ENCODE peak calls at places on chromosomes 7 and 10, in five cellular contexts. C is HFF-Myc; E is choroid plexus epithelial cell; D is CD8-positive, alpha-beta T cell; U is left ventricle myocardium inferior. L is an unnamed sample.

GRCh38 chr7:35596061-35596460 is 98.9 kb downstream of the HERPUD2 start:
- DNase-seq in C (peak; percentile 31), E (peak; percentile 88), D (no peak), U (no peak), L (peak; percentile 73)

GRCh38 chr7:67344481-67345193 is 348.0 kb downstream of the TYW1 start:
- DNase-seq in C (no peak), E (no peak), D (no peak), U (no peak), L (no peak)

GRCh38 chr7:96701258-96701657 is 8.4 kb downstream of the SEM1 start:
- DNase-seq in C (no peak), E (no peak), D (no peak), U (no peak), L (no peak)

GRCh38 chr7:114931656-114932011 is 9.7 kb downstream of the MDFIC start:
- DNase-seq in C (no peak), E (no peak), D (peak; percentile 28), U (no peak), L (no peak)

GRCh38 chr10:64142395-64142794 is 621.2 kb downstream of the REEP3 start:
- DNase-seq in C (no peak), E (no peak), D (no peak), U (no peak), L (no peak)

GRCh38 chr10:93139059-93139658 is 65.5 kb downstream of the CYP26A1 start:
- DNase-seq in C (no peak), E (no peak), D (no peak), U (no peak), L (no peak)

GRCh38 chr10:122494833-122495232 is 33.5 kb downstream of the HTRA1 start:
- DNase-seq in C (no peak), E (peak; percentile 83), D (no peak), U (no peak), L (peak; percentile 67)

GRCh38 chr7:150978136-150978789 is at the start of gene KCNH2:
- DNase-seq in C (no peak), E (no peak), D (no peak), U (peak; percentile 72), L (no peak)

DNA sequence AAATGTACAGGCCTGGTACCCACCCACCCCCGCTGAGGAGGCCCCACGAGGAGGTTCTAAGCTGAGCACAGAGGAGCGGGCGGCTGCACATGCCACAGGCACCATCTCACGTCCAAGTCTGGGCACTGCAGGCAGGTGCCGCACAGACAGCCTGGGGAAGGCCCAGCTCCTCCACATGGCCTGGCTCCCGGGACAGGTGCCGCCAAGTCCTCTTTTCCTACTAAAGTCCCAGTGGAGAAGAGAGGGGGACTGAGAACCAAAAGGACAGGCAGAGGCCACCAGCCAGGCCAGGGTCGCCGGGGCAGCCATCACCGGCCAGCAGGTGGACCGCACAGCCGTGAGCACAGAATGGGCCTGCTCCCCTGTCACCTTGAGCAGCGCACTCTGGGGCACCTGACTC is 91.1 kb downstream of the MAD1L1 start:
- DNase-seq in C (no peak), E (no peak), D (no peak), U (no peak), L (no peak)
- TF ChIP-seq CTCF in C (no peak), E (no peak), D (no peak), U (no peak), L (no peak)

GRCh38 chr10:116208999-116209398 is 64.0 kb downstream of the GFRA1 start:
- DNase-seq in C (no peak), E (no peak), D (no peak), U (no peak), L (no peak)
- H3K4me3 ChIP-seq in C (no peak overlapping the region), E (no peak overlapping the region), D (no peak overlapping the region), U (no peak overlapping the region), L (no peak overlapping the region)

GRCh38 chr7:95469187-95469586 is 16.6 kb upstream of the ASB4 start:
- DNase-seq in C (no peak), E (peak; percentile 35), D (no peak), U (no peak), L (no peak)

GRCh38 chr7:95469850-95470249 is 15.9 kb upstream of the ASB4 start:
- DNase-seq in C (no peak), E (peak; percentile 26), D (no peak), U (no peak), L (no peak)

GRCh38 chr7:95470452-95470851 is 15.3 kb upstream of the ASB4 start:
- DNase-seq in C (no peak), E (peak; percentile 90), D (no peak), U (no peak), L (peak; percentile 69)

GRCh38 chr7:95471076-95471475 is 14.7 kb upstream of the ASB4 start:
- DNase-seq in C (no peak), E (no peak), D (no peak), U (no peak), L (no peak)

GRCh38 chr7:95468071-95468470 is 17.7 kb upstream of the ASB4 start:
- DNase-seq in C (no peak), E (no peak), D (no peak), U (no peak), L (no peak)
- TF ChIP-seq CTCF in C (no peak), E (no peak), D (no peak), U (no peak), L (no peak)

GRCh38 chr10:29667191-29667590 is 32.4 kb upstream of the SVIL start:
- DNase-seq in C (no peak), E (no peak), D (no peak), U (no peak), L (no peak)
- H3K4me3 ChIP-seq in C (no peak overlapping the region), E (no peak overlapping the region), D (no peak overlapping the region), U (no peak overlapping the region), L (no peak overlapping the region)

GRCh38 chr7:22949944-22950343 is 64.0 kb downstream of the HYCC1 start:
- DNase-seq in C (no peak), E (no peak), D (no peak), U (no peak), L (peak; percentile 23)
- TF ChIP-seq CTCF in C (no peak), E (peak; percentile 43), D (no peak), U (peak; percentile 28), L (peak; percentile 27)

GRCh38 chr7:100897111-100897608 is 1.5 kb upstream of the ACHE start:
- DNase-seq in C (no peak), E (no peak), D (peak; percentile 65), U (peak; percentile 44), L (no peak)

GRCh38 chr7:100897772-100898454 is 2.2 kb upstream of the ACHE start:
- DNase-seq in C (no peak), E (no peak), D (no peak), U (no peak), L (no peak)

GRCh38 chr7:100895701-100895955 is at the start of gene ACHE:
- DNase-seq in C (no peak), E (no peak), D (no peak), U (no peak), L (no peak)

GRCh38 chr7:100895956-100896742 is 461 bp upstream of the ACHE start:
- DNase-seq in C (no peak), E (no peak), D (peak; percentile 71), U (peak; percentile 21), L (no peak)

GRCh38 chr7:100896743-100897051 is 1.0 kb upstream of the ACHE start:
- DNase-seq in C (no peak), E (no peak), D (no peak), U (no peak), L (no peak)
- H3K4me3 ChIP-seq in C (no peak overlapping the region), E (peak overlapping the region; percentile 20), D (no peak overlapping the region), U (peak overlapping the region; percentile 65), L (no peak overlapping the region)

DNA sequence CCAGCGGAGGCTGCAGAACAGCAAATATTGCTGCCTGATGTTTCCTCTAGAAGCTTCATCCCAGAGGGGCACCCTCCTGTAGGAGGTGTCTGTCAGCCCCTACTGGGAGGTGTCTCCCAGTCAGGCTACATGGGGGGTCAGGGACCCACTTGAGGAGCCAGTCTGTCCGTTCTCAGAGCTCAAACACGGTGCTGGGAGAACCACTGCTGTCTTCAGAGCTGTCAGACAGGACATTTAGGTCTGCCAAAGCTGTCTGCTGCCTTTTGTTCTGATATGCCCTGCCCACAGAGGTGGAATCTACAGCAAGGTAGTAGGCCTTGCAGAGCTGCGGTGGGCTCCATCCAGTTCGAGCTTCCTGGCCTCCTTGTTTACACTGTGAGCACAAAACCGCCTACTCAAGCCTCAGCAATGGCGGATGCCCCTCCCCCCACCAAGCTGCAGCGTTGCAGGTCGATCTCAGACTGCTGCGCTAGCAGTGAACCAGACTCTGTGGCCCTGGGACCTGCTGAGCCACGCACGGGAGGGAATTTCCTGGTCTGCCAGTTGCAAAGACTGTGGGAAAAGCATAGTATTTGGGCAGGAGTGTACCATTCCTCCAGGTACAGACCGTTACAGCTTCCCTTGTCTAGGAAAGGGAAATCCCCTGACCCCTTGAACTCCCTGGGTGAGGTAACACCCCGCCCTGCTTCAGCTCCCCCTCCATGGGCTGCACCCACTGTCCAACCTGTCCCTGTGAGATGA is 17.7 kb upstream of the MINDY3 start:
- DNase-seq in C (no peak), E (peak; percentile 19), D (no peak), U (no peak), L (no peak)
- TF ChIP-seq CTCF in C (no peak), E (no peak), D (no peak), U (no peak), L (no peak)

GRCh38 chr7:116717137-116717536 is 45.1 kb downstream of the MET start:
- DNase-seq in C (no peak), E (peak; percentile 30), D (no peak), U (no peak), L (no peak)
- H3K4me3 ChIP-seq in C (no peak overlapping the region), E (no peak overlapping the region), D (no peak overlapping the region), U (no peak overlapping the region), L (no peak overlapping the region)

L was measured in fibroblast of pulmonary artery.